ENCODE peak calls at places on chromosomes 12 and 14, in nine cellular contexts. I is A549; E is activated CD8-positive, alpha-beta memory T cell treated with anti-CD3 and anti-CD28 coated beads, Interleukin-2, amount 50 U/mL, for 4 hours; C is activated CD4-positive, alpha-beta T cell treated with anti-CD3 and anti-CD28 coated beads, Interleukin-2, amount 50 U/mL, for 24 hours; Y is T-helper 2 cell; U is AG20443; V is SK-MEL-5; B is memory B cell; F is cardiac fibroblast. J is an unnamed sample.

GRCh38 chr14:70333289-70333688 is 26.2 kb downstream of the COX16 start:
- DNase-seq in I (no peak), E (no peak), C (no peak), Y (no peak), U (no peak), V (no peak), B (no peak), F (no peak), J (no peak)

GRCh38 chr12:75774309-75775052 is 257.1 kb downstream of the PHLDA1 start:
- DNase-seq in I (no peak), E (no peak), C (no peak), Y (no peak), U (no peak), V (no peak), B (no peak), F (no peak), J (no peak)

GRCh38 chr12:11901687-11902524 is 168.8 kb upstream of the BCL2L14 start:
- DNase-seq in I (no peak), E (no peak), C (peak; percentile 17), Y (peak; percentile 49), U (no peak), V (no peak), B (no peak), F (no peak), J (no peak)

GRCh38 chr12:39831587-39832315 is 212.1 kb upstream of the ABCD2 start:
- DNase-seq in I (peak; percentile 9), E (no peak), C (no peak), Y (no peak), U (no peak), V (no peak), B (no peak), F (peak; percentile 42), J (no peak)

GRCh38 chr12:118183711-118184110 is 47.8 kb downstream of the PEBP1 start:
- DNase-seq in I (no peak), E (no peak), C (no peak), Y (no peak), U (no peak), V (no peak), B (no peak), F (peak; percentile 33), J (no peak)

GRCh38 chr12:43891856-43892574 is 56.1 kb downstream of the TMEM117 start:
- DNase-seq in I (no peak), E (no peak), C (no peak), Y (no peak), U (no peak), V (no peak), B (no peak), F (no peak), J (no peak)

GRCh38 chr14:104882325-104882973 is 17.4 kb downstream of the CEP170B start:
- DNase-seq in I (peak; percentile 50), E (no peak), C (no peak), Y (no peak), U (no peak), V (peak; percentile 34), B (no peak), F (no peak), J (no peak)

GRCh38 chr12:46354111-46354798 is 18.3 kb downstream of the SLC38A2 start:
- DNase-seq in I (no peak), E (no peak), C (no peak), Y (no peak), U (no peak), V (peak; percentile 34), B (no peak), F (no peak), J (no peak)

GRCh38 chr14:96086032-96086431 is 46.9 kb downstream of the C14orf132 start:
- DNase-seq in I (peak; percentile 52), E (no peak), C (no peak), Y (no peak), U (peak; percentile 80), V (peak; percentile 19), B (no peak), F (peak; percentile 59), J (no peak)

GRCh38 chr12:42790761-42791151 is 201.2 kb upstream of the PRICKLE1 start:
- DNase-seq in I (peak; percentile 19), E (no peak), C (no peak), Y (no peak), U (peak; percentile 56), V (peak; percentile 46), B (no peak), F (peak; percentile 64), J (no peak)

GRCh38 chr12:96710127-96710745 is 196.8 kb upstream of the NEDD1 start:
- DNase-seq in I (no peak), E (no peak), C (no peak), Y (no peak), U (no peak), V (no peak), B (no peak), F (no peak), J (no peak)

GRCh38 chr12:98325003-98325402 is 190.4 kb upstream of the TMPO start:
- DNase-seq in I (no peak), E (no peak), C (no peak), Y (no peak), U (no peak), V (no peak), B (no peak), F (no peak), J (no peak)

GRCh38 chr12:93050026-93050747 is 121.1 kb upstream of the EEA1 start:
- DNase-seq in I (no peak), E (no peak), C (no peak), Y (no peak), U (peak; percentile 33), V (peak; percentile 17), B (no peak), F (peak; percentile 28), J (no peak)

GRCh38 chr14:103546651-103547454 is 15.6 kb downstream of the BAG5 start:
- DNase-seq in I (peak; percentile 83), E (peak; percentile 82), C (peak; percentile 58), Y (peak; percentile 69), U (peak; percentile 81), V (peak; percentile 65), B (peak; percentile 84), F (peak; percentile 58), J (peak; percentile 84)

GRCh38 chr14:101843665-101844064 is 82.2 kb downstream of the PPP2R5C start:
- DNase-seq in I (no peak), E (peak; percentile 41), C (peak; percentile 43), Y (peak; percentile 23), U (no peak), V (peak; percentile 65), B (peak; percentile 60), F (no peak), J (no peak)

GRCh38 chr14:54354096-54354495 is 42.7 kb upstream of the CDKN3 start:
- DNase-seq in I (no peak), E (no peak), C (no peak), Y (no peak), U (no peak), V (peak; percentile 40), B (no peak), F (no peak), J (no peak)

J was measured in GM18507.